ENCODE peak calls at places on chromosomes 1 and 21, in five cellular contexts. L, U, W, T and C are unnamed samples.

GRCh38 chr1:32724678-32725594 is 22.4 kb upstream of the SYNC start:
- DNase-seq in W (peak), U (peak), T (no peak), L (peak), C (peak)

GRCh38 chr21:35198982-35199732 is 150.1 kb upstream of the RUNX1 start:
- DNase-seq in T (no peak), U (no peak), L (no peak), W (no peak), C (no peak)

GRCh38 chr1:3040004-3040403 is 18.7 kb downstream of the ACTRT2 start:
- DNase-seq in L (no peak), U (no peak), W (no peak), T (no peak), C (no peak)

GRCh38 chr1:230112131-230112701 is 45.2 kb downstream of the GALNT2 start:
- DNase-seq in W (peak), U (no peak), L (no peak), T (no peak), C (no peak)

GRCh38 chr1:26730695-26731094 is 34.9 kb downstream of the ARID1A start:
- DNase-seq in L (no peak), U (no peak), W (no peak), T (no peak), C (peak)

GRCh38 chr21:46113497-46114176 is 15.7 kb downstream of the COL6A2 start:
- DNase-seq in L (peak), U (no peak), T (no peak), W (peak), C (no peak)

GRCh38 chr1:217747156-217747769 is 116.1 kb downstream of the SPATA17 start:
- DNase-seq in W (no peak), T (no peak), L (no peak), U (peak), C (peak)

GRCh38 chr1:94039514-94039870 is 81.5 kb downstream of the ABCA4 start:
- DNase-seq in W (peak), L (no peak), U (peak), T (peak), C (peak)

DNA sequence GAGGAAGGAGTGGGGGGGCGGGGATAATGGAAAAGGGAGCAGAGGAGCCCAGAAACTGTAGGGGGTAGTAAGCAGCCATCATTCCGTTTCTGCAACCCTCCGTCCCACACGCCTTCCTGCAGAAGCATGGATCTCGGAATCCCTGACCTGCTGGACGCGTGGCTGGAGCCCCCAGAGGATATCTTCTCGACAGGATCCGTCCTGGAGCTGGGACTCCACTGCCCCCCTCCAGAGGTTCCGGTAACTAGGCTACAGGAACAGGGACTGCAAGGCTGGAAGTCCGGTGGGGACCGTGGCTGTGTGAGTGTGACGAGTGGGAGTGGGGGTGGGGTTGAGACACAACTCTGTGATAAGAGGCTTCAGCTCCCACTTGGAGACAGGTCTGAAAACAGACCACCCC is 698 bp downstream of the CREB3L4 start:
- DNase-seq in W (peak), T (no peak), U (no peak), L (no peak), C (no peak)
- H3K4me3 ChIP-seq in W (peak), T (peak), U (peak), L (peak), C (peak)

DNA sequence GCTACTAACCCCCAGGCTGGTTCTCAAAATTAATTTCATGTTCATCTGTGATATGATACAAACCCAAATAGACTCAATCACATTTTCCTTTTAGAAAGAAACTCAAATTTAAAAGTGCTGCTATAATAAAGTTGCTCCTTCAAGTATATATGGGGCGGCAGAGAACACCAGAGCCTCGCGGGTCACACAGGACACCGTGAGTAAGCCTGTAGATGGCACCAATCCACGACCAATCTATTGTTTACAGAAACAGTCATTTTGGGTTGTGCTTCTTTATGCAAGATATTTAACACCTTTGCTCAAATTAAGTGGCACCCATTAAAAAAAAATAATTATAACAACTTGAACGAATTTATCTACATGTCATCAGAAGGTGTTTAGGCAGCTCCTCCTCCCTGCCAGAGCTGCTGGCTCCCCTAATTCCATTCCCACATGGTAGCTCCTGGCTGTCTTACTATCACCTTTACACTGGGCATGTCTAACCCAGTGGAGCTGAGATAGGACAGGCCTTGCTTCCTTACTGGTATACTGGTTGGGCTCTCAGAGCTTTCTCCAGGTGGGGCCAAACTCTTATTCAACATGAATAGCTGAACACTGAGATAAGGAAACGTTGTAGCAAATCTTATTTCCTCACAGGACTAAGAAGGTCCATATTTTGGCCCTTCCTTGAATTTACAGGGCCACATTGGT is 287.0 kb downstream of the SDCCAG8 start:
- DNase-seq in T (no peak), W (no peak), U (no peak), L (no peak), C (no peak)
- TF ChIP-seq CTCF in T (no peak), W (no peak), U (no peak), L (no peak), C (no peak)

DNA sequence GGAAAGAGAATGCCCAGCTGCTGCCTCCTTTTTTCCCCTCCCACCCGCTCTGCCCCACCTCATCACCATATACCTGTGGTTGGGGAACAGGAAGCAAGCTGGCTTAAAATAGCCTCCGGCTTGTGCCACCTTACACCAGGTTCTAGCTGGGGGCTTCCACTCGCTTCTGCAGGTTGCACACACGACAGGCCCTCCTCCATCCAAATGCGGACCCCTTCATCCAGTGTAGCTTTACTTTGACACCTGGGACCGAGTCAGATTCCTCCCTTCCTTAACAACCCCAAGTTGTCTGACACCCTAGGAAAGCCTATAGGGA is 14.6 kb downstream of the BLACAT1 start:
- DNase-seq in T (no peak), U (no peak), W (no peak), L (no peak), C (no peak)
- H3K4me3 ChIP-seq in T (no peak), U (no peak), W (no peak), L (no peak), C (no peak)

GRCh38 chr21:44510109-44510507 is 29.9 kb downstream of the KRTAP10-1 start:
- DNase-seq in T (no peak), L (no peak), U (no peak), W (no peak), C (no peak)

GRCh38 chr21:44509539-44509938 is 30.5 kb downstream of the KRTAP10-1 start:
- DNase-seq in W (peak), U (no peak), T (peak), L (no peak), C (no peak)

GRCh38 chr21:44508426-44508710 is 31.6 kb downstream of the KRTAP10-1 start:
- DNase-seq in T (peak), W (no peak), L (no peak), U (no peak), C (no peak)

GRCh38 chr21:44507673-44508425 is 32.1 kb downstream of the KRTAP10-1 start:
- DNase-seq in L (no peak), U (no peak), T (peak), W (no peak), C (no peak)

DNA sequence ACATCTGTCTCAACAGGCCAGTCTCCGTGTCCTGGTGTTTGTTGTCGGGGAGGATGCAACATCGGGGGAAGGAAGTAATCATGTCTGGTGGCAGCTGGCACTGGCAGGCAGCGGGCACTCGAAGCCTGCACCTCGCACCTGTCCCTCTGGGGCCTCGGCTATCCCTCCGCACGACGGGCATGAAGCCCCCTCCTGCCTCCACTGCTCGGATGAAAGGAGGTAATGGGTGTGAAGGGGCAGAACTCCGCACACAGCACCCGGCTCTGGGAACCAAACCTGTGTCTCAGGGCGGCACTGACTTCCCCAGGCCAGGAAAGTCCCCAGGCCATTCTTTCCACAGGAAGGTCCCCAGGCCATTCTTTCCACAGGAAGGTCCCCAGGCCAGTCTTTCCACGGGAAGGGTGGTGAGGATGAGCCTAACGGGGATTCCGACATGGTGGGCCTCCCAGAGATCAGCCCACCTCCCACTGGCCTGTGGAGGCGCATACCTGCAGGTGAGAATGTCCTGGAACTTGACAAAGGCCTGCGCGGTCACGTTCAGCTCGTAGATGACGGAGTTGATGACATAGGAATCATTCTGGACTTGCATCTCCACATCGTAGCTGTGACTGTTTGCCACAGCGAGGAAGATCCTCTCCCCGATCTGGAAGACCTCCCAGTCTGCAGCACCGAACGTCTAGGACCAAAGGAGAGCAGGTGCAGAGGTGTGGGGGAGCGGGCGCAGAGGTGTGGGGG is 31.1 kb downstream of the KRTAP10-1 start:
- DNase-seq in W (no peak), T (peak), L (no peak), U (no peak), C (no peak)
- TF ChIP-seq CTCF in W (no peak), T (no peak), L (no peak), U (no peak), C (no peak)

DNA sequence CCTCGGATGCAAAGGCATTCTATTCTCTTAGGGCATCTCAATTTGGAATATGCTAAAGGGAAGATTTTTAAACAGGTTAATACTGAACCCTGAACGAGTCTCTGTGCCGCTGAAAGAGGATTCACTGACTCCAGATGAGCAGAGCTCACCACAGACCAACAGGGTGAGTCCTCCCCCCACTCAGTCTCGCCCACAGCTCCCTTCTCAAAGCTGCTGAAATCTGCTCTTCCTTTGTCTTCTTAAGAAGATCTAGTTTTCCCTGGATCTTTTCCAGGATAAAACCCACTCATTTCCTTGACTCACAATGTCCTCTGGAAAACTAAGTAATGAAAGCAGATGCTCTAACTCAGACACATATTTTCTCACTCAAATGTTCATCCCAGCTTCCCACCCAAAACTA is 447.0 kb upstream of the PKN2 start:
- DNase-seq in L (no peak), T (no peak), U (peak), W (no peak), C (no peak)
- H3K4me3 ChIP-seq in L (no peak), T (no peak), U (no peak), W (no peak), C (no peak)

GRCh38 chr1:237672748-237673147 is 218.0 kb downstream of the ZP4 start:
- DNase-seq in T (no peak), L (no peak), W (peak), U (no peak), C (no peak)
- TF ChIP-seq CTCF in T (no peak), L (no peak), W (peak), U (no peak), C (no peak)

GRCh38 chr21:16116067-16116466 is 386.3 kb downstream of the USP25 start:
- DNase-seq in U (no peak), W (no peak), L (no peak), T (no peak), C (peak)

GRCh38 chr21:16117331-16117730 is 387.5 kb downstream of the USP25 start:
- DNase-seq in W (no peak), U (peak), L (no peak), T (no peak), C (peak)

GRCh38 chr21:16115461-16115860 is 385.7 kb downstream of the USP25 start:
- DNase-seq in U (no peak), T (no peak), W (no peak), L (no peak), C (no peak)

GRCh38 chr21:16117851-16118592 is 388.2 kb downstream of the USP25 start:
- DNase-seq in L (no peak), W (no peak), U (peak), T (no peak), C (peak)

DNA sequence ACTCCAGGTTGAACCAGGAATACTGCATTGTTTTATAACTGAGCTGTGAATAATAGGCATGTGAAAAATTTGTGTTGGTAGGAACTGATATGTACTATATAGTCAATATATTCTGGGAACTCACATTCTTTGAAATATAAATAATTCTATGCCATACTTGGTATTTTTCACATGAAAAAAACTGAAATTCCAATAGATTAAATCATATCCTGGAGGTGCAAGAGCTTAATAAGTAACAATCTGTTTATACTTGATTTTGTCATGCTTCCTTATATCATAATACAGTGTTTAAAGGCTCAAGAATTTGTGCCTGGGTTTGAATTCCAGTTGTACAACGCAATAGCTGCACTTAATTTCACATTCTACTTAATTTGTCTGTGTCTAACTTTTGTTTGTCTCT is 387.0 kb downstream of the USP25 start:
- DNase-seq in L (no peak), W (no peak), U (peak), T (no peak), C (peak)
- H3K4me3 ChIP-seq in L (peak), W (no peak), U (no peak), T (no peak), C (no peak)

DNA sequence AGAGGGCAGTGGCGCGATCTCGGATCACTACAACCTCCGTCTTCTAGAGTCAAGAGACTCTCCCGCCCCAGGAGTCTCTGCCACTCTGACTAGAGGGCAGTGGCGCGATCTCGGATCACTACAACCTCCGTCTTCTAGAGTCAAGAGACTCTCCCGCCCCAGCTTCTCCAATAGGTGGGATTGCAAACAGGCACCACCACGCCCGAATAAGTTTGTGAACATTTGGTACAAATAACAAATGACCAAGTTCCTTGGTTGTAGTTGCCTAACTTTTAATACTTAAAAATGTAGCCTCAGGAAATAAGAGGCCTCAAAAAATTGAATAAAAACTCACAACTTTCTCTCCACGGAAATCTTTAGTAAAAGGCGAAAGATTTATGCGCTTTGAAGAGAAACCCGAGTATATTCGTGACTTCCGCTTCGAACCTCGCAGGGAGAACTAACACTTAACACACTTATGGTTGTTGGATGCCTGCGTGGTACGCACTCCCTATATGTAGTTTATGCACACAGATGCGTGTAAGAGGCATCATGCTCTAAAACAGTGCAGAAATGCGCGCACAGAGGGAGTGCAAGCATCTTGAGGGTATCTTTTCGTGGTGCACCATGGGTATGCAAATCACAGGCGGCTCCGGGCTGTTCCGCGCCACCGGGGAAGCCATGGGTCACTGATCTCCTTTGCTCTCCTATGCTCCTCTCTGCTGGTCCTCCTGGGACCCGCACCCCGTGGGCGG is 11.4 kb downstream of the BTBD19 start:
- DNase-seq in W (peak), U (peak), T (peak), L (no peak), C (peak)
- TF ChIP-seq CTCF in W (no peak), U (no peak), T (no peak), L (no peak), C (peak)